ENCODE peak calls at places on chromosomes 3 and 15, in four cellular contexts. B is tibial nerve, X is H7, M is adrenal gland. P is an unnamed sample.

GRCh38 chr3:111769110-111769509 is 90.0 kb upstream of the PHLDB2 start:
- DNase-seq in B (peak), X (no peak), M (no peak), P (no peak)

GRCh38 chr15:58724471-58724870 is 25.0 kb downstream of the ADAM10 start:
- DNase-seq in B (no peak), X (no peak), M (no peak), P (no peak)

GRCh38 chr15:56128081-56128480 is 115.6 kb downstream of the RFX7 start:
- DNase-seq in B (no peak), X (no peak), M (no peak), P (no peak)

GRCh38 chr3:159766563-159767185 is 222.0 kb upstream of the IL12A start:
- DNase-seq in B (no peak), X (peak), M (no peak), P (no peak)

GRCh38 chr15:100256985-100257650 is 84.7 kb downstream of the ADAMTS17 start:
- DNase-seq in B (no peak), X (no peak), M (peak), P (no peak)

GRCh38 chr3:16056210-16056607 is 118.3 kb upstream of the GALNT15 start:
- DNase-seq in B (peak), X (no peak), M (no peak), P (no peak)

GRCh38 chr3:48187579-48188265 is 495 bp downstream of the CDC25A start:
- DNase-seq in B (no peak), X (peak), M (no peak), P (peak)

GRCh38 chr3:152738656-152739055 is 96.3 kb upstream of the P2RY1 start:
- DNase-seq in B (no peak), X (no peak), M (no peak), P (no peak)

GRCh38 chr3:123151251-123151705 is 50.5 kb upstream of the SEC22A start:
- DNase-seq in B (no peak), X (peak), M (peak), P (peak)

GRCh38 chr3:127831723-127832172 is 9.4 kb upstream of the MGLL start:
- DNase-seq in B (no peak), X (peak), M (peak), P (no peak)

GRCh38 chr3:46998852-46999515 is 19.5 kb downstream of the NBEAL2 start:
- DNase-seq in B (no peak), X (no peak), M (no peak), P (no peak)

GRCh38 chr3:137217733-137218132 is 259.9 kb downstream of the IL20RB start:
- DNase-seq in B (no peak), X (peak), M (no peak), P (no peak)

GRCh38 chr3:111649180-111649579 is 54.0 kb upstream of the ZBED2 start:
- DNase-seq in B (no peak), X (no peak), M (no peak), P (no peak)

GRCh38 chr3:184380627-184381260 is 890 bp downstream of the CHRD start:
- DNase-seq in B (no peak), X (no peak), M (no peak), P (peak)

GRCh38 chr3:178618197-178618596 is 82.0 kb downstream of the KCNMB2 start:
- DNase-seq in B (no peak), X (no peak), M (no peak), P (no peak)

GRCh38 chr15:68464451-68465090 is 32.6 kb upstream of the ITGA11 start:
- DNase-seq in B (no peak), X (no peak), M (no peak), P (no peak)

GRCh38 chr15:89379423-89379735 is 44.8 kb upstream of the POLG start:
- DNase-seq in B (no peak), X (peak), M (no peak), P (no peak)
- H3K4me3 ChIP-seq in B (peak), X (peak), M (no peak), P (peak)

GRCh38 chr3:145411605-145412004 is 749.4 kb downstream of the PLOD2 start:
- DNase-seq in B (no peak), X (no peak), M (no peak), P (no peak)
- H3K4me3 ChIP-seq in B (no peak), X (no peak), M (no peak), P (no peak)

GRCh38 chr15:74784854-74785715 is 3.2 kb downstream of the CSK start:
- DNase-seq in B (no peak), X (no peak), M (no peak), P (peak)

GRCh38 chr15:74787251-74788041 is 5.6 kb downstream of the CSK start:
- DNase-seq in B (peak), X (peak), M (peak), P (peak)

GRCh38 chr15:74786659-74787165 is 4.8 kb downstream of the CSK start:
- DNase-seq in B (no peak), X (no peak), M (no peak), P (no peak)

GRCh38 chr15:74784426-74784825 is 2.5 kb downstream of the CSK start:
- DNase-seq in B (no peak), X (no peak), M (no peak), P (no peak)

GRCh38 chr15:74785716-74786032 is 3.8 kb downstream of the CSK start:
- DNase-seq in B (no peak), X (no peak), M (no peak), P (no peak)
- H3K4me3 ChIP-seq in B (no peak), X (no peak), M (no peak), P (peak)

DNA sequence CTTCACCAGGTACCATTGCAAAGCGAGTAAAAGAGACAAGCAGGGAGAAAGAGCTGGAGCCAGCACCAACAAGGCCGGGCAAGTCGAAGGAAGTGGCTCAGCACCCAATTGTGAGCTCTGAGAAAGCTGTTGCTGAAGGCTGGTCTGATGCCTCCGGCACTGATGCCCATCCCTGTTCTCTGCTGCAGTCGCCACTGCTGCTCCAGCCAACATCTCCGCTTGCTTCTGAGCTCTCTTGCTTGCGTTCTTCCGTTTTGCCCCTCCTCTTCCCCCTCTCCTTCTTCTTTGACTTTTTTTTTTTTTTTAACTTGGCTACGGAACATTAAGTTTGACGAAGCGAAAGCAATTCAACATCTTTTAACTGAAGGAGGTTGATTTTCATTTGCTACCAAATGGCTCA is 442.9 kb downstream of the MCTP2 start:
- DNase-seq in B (no peak), X (no peak), M (no peak), P (no peak)
- H3K4me3 ChIP-seq in B (peak), X (no peak), M (no peak), P (no peak)

GRCh38 chr15:88075102-88075501 is 181.4 kb downstream of the NTRK3 start:
- DNase-seq in B (no peak), X (no peak), M (no peak), P (no peak)

GRCh38 chr15:88072598-88073385 is 183.7 kb downstream of the NTRK3 start:
- DNase-seq in B (no peak), X (peak), M (no peak), P (no peak)

GRCh38 chr15:88069561-88069960 is 187.0 kb downstream of the NTRK3 start:
- DNase-seq in B (no peak), X (no peak), M (no peak), P (no peak)

GRCh38 chr15:88073386-88073681 is 183.2 kb downstream of the NTRK3 start:
- DNase-seq in B (no peak), X (no peak), M (no peak), P (no peak)

GRCh38 chr15:88071141-88071540 is 185.4 kb downstream of the NTRK3 start:
- DNase-seq in B (no peak), X (no peak), M (no peak), P (no peak)
- H3K4me3 ChIP-seq in B (no peak), X (no peak), M (no peak), P (no peak)

DNA sequence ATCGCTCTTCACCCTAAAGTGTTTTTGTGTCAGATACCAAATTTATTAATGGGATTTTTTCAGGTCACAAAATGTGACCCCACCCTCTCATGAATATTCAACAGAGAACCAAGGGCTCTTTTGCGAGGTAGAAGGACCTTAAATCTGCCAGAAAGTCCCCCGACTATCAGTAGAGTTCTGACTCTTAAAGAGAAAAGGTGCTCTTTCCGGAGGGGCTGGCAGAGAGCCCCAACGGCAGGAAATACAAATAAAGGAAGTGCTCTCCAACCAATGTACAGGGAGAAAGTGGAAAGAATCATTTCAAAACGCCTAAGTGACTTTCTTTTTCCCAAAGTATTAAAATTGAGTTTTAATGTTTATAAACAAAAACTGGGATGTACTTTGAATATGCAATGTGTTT is 517.2 kb downstream of the FOXP1 start:
- DNase-seq in B (no peak), X (peak), M (no peak), P (no peak)
- H3K4me3 ChIP-seq in B (no peak), X (peak), M (no peak), P (peak)

GRCh38 chr3:189557824-189558223 is 73.4 kb upstream of the TP63 start:
- DNase-seq in B (no peak), X (no peak), M (no peak), P (no peak)
- H3K4me3 ChIP-seq in B (no peak), X (no peak), M (no peak), P (no peak)

GRCh38 chr15:85615930-85616329 is 178.8 kb downstream of the KLHL25 start:
- DNase-seq in B (peak), X (peak), M (no peak), P (no peak)

GRCh38 chr15:85620321-85621044 is 174.2 kb downstream of the KLHL25 start:
- DNase-seq in B (peak), X (no peak), M (peak), P (no peak)

GRCh38 chr15:85618956-85619491 is 175.7 kb downstream of the KLHL25 start:
- DNase-seq in B (peak), X (peak), M (peak), P (peak)

GRCh38 chr15:85614059-85614458 is 180.7 kb downstream of the KLHL25 start:
- DNase-seq in B (no peak), X (no peak), M (no peak), P (no peak)

GRCh38 chr15:85616549-85616948 is 178.2 kb downstream of the KLHL25 start:
- DNase-seq in B (no peak), X (no peak), M (no peak), P (no peak)
- H3K4me3 ChIP-seq in B (no peak), X (no peak), M (no peak), P (no peak)

GRCh38 chr15:93088981-93089854 is at the start of gene RGMA:
- DNase-seq in B (no peak), X (peak), M (no peak), P (no peak)

GRCh38 chr15:93089855-93090305 is 869 bp upstream of the RGMA start:
- DNase-seq in B (peak), X (no peak), M (no peak), P (no peak)

GRCh38 chr15:93088200-93088980 is 621 bp downstream of the RGMA start:
- DNase-seq in B (no peak), X (peak), M (no peak), P (no peak)

GRCh38 chr15:93087825-93088199 is 1.2 kb downstream of the RGMA start:
- DNase-seq in B (peak), X (peak), M (peak), P (peak)

GRCh38 chr15:93086791-93087190 is 2.2 kb downstream of the RGMA start:
- DNase-seq in B (no peak), X (no peak), M (no peak), P (no peak)
- H3K4me3 ChIP-seq in B (peak), X (no peak), M (no peak), P (no peak)

DNA sequence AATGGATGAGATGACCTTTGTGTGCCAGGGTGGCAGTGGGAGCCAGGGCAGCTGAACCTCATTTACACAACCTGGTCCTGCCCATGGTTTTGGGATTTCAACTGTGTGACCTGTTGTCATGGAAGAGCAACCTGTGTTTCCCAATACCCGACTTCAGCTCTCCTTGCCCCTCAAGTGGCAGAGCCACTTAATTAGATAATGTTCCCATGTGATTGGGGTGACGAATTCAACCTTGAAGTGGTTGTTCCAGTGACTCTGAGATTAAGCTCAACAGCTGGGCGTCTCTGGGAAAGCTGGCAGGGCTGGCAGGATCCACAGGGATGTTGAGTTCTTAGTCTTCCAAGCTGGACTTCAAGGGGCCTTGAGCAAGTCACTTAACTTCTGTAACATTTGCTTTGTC is 71.0 kb downstream of the THSD4 start:
- DNase-seq in B (no peak), X (no peak), M (peak), P (no peak)
- H3K4me3 ChIP-seq in B (no peak), X (no peak), M (no peak), P (no peak)